ENCODE peak calls at places on chromosomes 1 and 21, in eight cellular contexts. S is OCI-LY7, C is cardiac fibroblast, J is neural crest cell, X is glutamatergic neuron, O is ovary, I is AG09319, P is fibroblast of lung. V is an unnamed sample.

GRCh38 chr1:89723863-89724262 is 90.9 kb downstream of the LRRC8C start:
- DNase-seq in S (no peak), C (peak), J (no peak), X (no peak), O (no peak), I (no peak), P (peak), V (no peak)

GRCh38 chr1:156848461-156849150 is 10.3 kb downstream of the INSRR start:
- DNase-seq in S (no peak), C (no peak), J (no peak), X (no peak), O (no peak), I (no peak), P (no peak), V (peak)

GRCh38 chr1:17233675-17234074 is 15.2 kb upstream of the PADI3 start:
- DNase-seq in S (no peak), C (peak), J (no peak), X (no peak), O (peak), I (no peak), P (peak), V (no peak)

GRCh38 chr1:7108251-7108650 is 323.0 kb downstream of the CAMTA1 start:
- DNase-seq in S (no peak), C (no peak), J (no peak), X (no peak), O (no peak), I (no peak), P (no peak), V (no peak)

GRCh38 chr1:20555025-20555757 is 2.8 kb downstream of the FAM43B start:
- DNase-seq in S (no peak), C (peak), J (no peak), X (no peak), O (no peak), I (no peak), P (no peak), V (no peak)

GRCh38 chr1:228318823-228319241 is 87.8 kb downstream of the TRIM11 start:
- DNase-seq in S (no peak), C (no peak), J (no peak), X (no peak), O (peak), I (no peak), P (no peak), V (no peak)

GRCh38 chr1:27476222-27476621 is 13.7 kb downstream of the WASF2 start:
- DNase-seq in S (no peak), C (no peak), J (no peak), X (no peak), O (no peak), I (no peak), P (no peak), V (no peak)

GRCh38 chr1:226677121-226678020 is 61.7 kb downstream of the ITPKB start:
- DNase-seq in S (peak), C (peak), J (no peak), X (no peak), O (peak), I (peak), P (peak), V (peak)

GRCh38 chr21:46667735-46668380 is 32.4 kb downstream of the PRMT2 start:
- DNase-seq in S (no peak), C (peak), J (peak), X (peak), O (no peak), I (no peak), P (peak), V (peak)

GRCh38 chr1:198490224-198490623 is 50.3 kb downstream of the ATP6V1G3 start:
- DNase-seq in S (no peak), C (no peak), J (no peak), X (no peak), O (no peak), I (no peak), P (no peak), V (no peak)

GRCh38 chr1:91684599-91685196 is 184.0 kb downstream of the CDC7 start:
- DNase-seq in S (peak), C (peak), J (no peak), X (no peak), O (no peak), I (no peak), P (peak), V (no peak)

GRCh38 chr1:45243476-45244343 is 37.3 kb upstream of the ZSWIM5 start:
- DNase-seq in S (no peak), C (no peak), J (no peak), X (no peak), O (no peak), I (no peak), P (no peak), V (no peak)

GRCh38 chr1:200131551-200132125 is 104.1 kb downstream of the NR5A2 start:
- DNase-seq in S (no peak), C (no peak), J (no peak), X (no peak), O (no peak), I (no peak), P (no peak), V (no peak)

GRCh38 chr21:28444131-28444530 is 548.5 kb downstream of the LTN1 start:
- DNase-seq in S (no peak), C (peak), J (no peak), X (no peak), O (no peak), I (no peak), P (no peak), V (no peak)

GRCh38 chr1:178501705-178502329 is 5.1 kb upstream of the CLEC20A start:
- DNase-seq in S (peak), C (peak), J (peak), X (peak), O (peak), I (peak), P (peak), V (peak)

GRCh38 chr1:205256956-205257615 is 29.3 kb downstream of the TMCC2 start:
- DNase-seq in S (no peak), C (no peak), J (no peak), X (peak), O (no peak), I (no peak), P (no peak), V (peak)

GRCh38 chr1:213252026-213252425 is 201.0 kb downstream of the RPS6KC1 start:
- DNase-seq in S (no peak), C (no peak), J (no peak), X (no peak), O (no peak), I (no peak), P (no peak), V (no peak)

DNA sequence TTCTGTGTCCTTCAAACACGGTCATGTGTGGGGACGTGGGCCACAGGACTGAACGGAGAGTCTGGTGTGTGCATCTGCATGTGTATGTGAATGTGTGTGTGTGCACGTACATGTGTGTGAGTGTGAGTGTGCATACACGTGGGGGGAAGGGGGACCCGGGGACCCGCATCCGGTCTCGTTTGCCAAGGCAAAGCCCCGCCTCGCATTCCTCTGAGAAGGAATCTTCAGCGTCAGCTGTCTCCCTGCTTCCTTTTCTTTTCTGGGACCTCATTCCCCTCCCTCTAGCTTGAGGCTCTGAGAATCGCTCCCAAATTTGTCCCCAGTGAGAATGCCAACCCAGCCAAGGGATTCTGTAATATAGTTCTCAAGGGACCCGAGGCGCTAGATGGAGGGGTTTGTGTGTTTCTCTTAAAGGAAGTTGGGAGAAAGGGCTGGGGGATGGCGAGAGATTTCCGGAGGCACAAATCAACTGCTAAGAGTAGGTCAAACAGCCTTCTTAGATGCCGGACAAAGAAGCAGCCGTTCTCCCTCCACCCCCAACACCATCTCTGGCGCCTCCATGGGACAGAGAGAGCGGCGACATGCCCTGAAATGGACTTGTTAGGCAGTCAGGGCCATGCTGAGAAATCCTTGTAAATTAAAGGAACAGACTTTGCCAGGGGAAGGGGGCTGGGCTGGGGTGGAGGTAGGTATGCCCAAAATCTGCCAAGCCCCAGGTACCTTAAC is 6.6 kb downstream of the IFFO2 start:
- DNase-seq in S (no peak), C (peak), J (peak), X (peak), O (peak), I (no peak), P (peak), V (peak)
- TF ChIP-seq CTCF in S (no peak), C (peak), J (no peak), X (peak), O (no peak), I (peak), P (peak), V (peak)

DNA sequence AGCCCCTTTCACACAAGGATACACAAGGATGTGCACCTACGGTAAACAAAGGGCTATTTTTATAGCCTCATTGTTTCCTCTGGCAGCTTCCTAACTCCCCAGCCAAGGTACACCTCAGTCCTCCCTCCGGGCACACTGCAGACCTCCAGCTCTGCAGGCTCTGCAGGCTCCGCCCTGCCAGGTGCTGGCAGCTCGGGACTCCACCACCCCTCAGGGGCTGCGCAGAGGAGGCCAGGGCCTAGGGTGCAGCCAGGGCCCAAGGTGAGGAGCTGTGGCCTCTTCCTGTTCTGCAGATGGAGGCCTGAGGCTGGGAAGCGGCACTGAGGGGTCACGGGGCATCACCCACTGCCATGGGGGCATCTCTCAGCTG is 19.8 kb upstream of the CLSTN1 start:
- DNase-seq in S (no peak), C (no peak), J (no peak), X (no peak), O (no peak), I (no peak), P (no peak), V (no peak)
- TF ChIP-seq CTCF in S (no peak), C (no peak), J (no peak), X (no peak), O (no peak), I (no peak), P (no peak), V (no peak)

DNA sequence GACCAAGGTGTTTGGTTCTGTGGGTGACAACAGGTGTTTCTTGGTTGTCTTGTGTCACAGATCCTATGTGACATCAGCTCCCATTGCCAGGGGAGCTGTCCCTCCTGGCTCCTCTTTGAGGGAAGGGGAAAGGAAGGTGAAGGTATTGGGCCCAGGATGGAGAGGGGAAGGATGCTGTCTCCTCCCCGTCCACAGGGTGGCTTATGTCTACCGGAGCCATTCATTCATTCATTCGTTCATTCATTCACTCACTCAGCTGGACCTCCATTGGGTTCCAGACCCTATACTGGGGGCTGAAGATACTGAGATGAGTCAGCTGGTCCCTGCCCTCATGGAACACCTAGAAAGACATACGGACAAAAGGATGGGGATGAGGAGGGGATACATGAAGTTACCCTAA is 38.9 kb downstream of the EPHB2 start:
- DNase-seq in S (no peak), C (no peak), J (no peak), X (no peak), O (no peak), I (no peak), P (no peak), V (no peak)
- TF ChIP-seq CTCF in S (no peak), C (peak), J (no peak), X (no peak), O (no peak), I (no peak), P (no peak), V (no peak)

DNA sequence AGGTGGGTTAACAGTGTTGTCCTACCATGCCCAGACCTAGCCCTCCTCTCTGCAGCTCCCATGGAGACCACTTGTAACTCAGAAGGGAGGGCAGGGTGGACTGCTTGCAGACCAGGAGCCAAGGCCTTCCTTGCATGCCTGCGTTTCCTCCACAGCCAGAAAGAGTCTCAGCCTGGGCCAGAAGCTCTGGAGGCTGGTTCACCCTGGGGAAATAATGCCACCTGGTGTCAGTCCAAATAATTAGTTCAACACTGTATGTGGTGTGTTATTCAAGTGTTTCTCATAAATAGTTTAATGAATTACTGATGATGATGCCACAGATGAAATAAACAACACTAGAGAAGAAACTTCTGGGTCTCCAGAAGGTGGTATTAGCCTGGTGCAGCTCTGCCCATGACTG is 16.9 kb upstream of the VANGL1 start:
- DNase-seq in S (no peak), C (no peak), J (no peak), X (no peak), O (no peak), I (no peak), P (no peak), V (no peak)
- TF ChIP-seq CTCF in S (peak), C (no peak), J (no peak), X (no peak), O (no peak), I (no peak), P (no peak), V (no peak)

GRCh38 chr1:117370071-117370470 is 2.8 kb downstream of the MAN1A2 start:
- DNase-seq in S (no peak), C (no peak), J (no peak), X (no peak), O (no peak), I (no peak), P (no peak), V (no peak)
- TF ChIP-seq CTCF in S (no peak), C (no peak), J (no peak), X (no peak), O (no peak), I (no peak), P (no peak), V (no peak)

GRCh38 chr1:166132496-166132895 is 34.3 kb downstream of the FAM78B start:
- DNase-seq in S (no peak), C (no peak), J (no peak), X (no peak), O (no peak), I (no peak), P (no peak), V (no peak)

GRCh38 chr1:166136699-166137401 is 30.0 kb downstream of the FAM78B start:
- DNase-seq in S (no peak), C (no peak), J (no peak), X (no peak), O (no peak), I (no peak), P (no peak), V (no peak)

GRCh38 chr1:166136252-166136651 is 30.5 kb downstream of the FAM78B start:
- DNase-seq in S (no peak), C (no peak), J (no peak), X (no peak), O (no peak), I (no peak), P (no peak), V (no peak)

GRCh38 chr1:166133857-166134256 is 32.9 kb downstream of the FAM78B start:
- DNase-seq in S (no peak), C (no peak), J (no peak), X (no peak), O (no peak), I (no peak), P (no peak), V (peak)

GRCh38 chr1:166133276-166133841 is 33.4 kb downstream of the FAM78B start:
- DNase-seq in S (peak), C (no peak), J (no peak), X (no peak), O (no peak), I (no peak), P (peak), V (peak)
- TF ChIP-seq CTCF in S (peak), C (peak), J (peak), X (peak), O (no peak), I (no peak), P (no peak), V (peak)

DNA sequence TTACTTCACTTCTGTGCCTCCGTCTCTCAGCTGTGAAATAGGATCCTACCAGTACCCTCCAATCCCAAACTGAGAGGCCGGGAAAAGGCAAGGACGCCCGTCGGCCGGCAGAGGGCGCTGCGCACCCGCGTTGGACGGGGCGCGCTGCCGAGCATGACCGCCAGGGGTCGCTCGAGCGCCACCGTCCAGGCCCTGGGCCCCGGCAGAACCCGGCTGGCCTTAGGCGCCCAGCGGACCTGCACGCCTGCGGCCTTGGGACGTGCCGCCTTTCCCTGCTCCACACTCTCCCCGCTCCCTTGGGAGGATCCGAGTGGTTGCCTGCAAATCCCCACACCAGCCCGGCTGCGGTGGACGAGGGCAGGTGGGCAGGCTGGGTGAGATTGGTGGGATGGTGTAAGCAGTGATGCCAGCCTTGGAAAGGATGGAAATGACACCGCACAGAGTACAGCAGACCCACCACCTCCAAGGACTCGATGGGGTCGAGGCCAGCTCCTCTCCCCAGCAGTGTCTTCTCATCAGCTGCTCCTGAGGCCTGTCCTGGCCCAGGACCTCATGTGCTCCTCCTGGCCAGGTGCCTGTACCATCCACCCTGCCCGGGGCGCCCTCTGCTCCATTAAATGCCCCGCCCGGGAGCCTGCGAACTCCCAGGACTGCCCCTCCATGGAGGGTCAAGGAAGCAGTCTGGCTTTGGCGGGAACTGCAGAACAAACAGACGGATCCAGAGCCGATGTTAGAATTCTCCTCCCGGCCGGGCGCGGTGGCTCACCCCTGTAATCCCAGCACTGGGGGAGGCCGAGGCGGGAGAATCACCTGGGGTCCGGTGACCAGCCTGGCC is 47.4 kb upstream of the LBR start:
- DNase-seq in S (peak), C (peak), J (peak), X (peak), O (peak), I (no peak), P (peak), V (peak)
- TF ChIP-seq CTCF in S (peak), C (peak), J (peak), X (peak), O (peak), I (peak), P (peak), V (peak)

GRCh38 chr1:47754221-47754620 is 243.0 kb downstream of the TRABD2B start:
- DNase-seq in S (no peak), C (no peak), J (no peak), X (no peak), O (no peak), I (no peak), P (no peak), V (no peak)

GRCh38 chr1:47753808-47754207 is 243.4 kb downstream of the TRABD2B start:
- DNase-seq in S (no peak), C (no peak), J (no peak), X (no peak), O (no peak), I (no peak), P (no peak), V (no peak)

GRCh38 chr1:47756006-47756405 is 241.2 kb downstream of the TRABD2B start:
- DNase-seq in S (no peak), C (no peak), J (no peak), X (no peak), O (no peak), I (no peak), P (no peak), V (no peak)

GRCh38 chr1:47756411-47756810 is 240.8 kb downstream of the TRABD2B start:
- DNase-seq in S (no peak), C (no peak), J (no peak), X (no peak), O (no peak), I (no peak), P (no peak), V (no peak)

GRCh38 chr1:47755368-47755990 is 241.7 kb downstream of the TRABD2B start:
- DNase-seq in S (peak), C (no peak), J (peak), X (peak), O (no peak), I (no peak), P (no peak), V (peak)
- TF ChIP-seq CTCF in S (peak), C (peak), J (peak), X (peak), O (no peak), I (peak), P (peak), V (peak)

GRCh38 chr1:162358928-162359327 is 17.7 kb downstream of the SPATA46 start:
- DNase-seq in S (no peak), C (no peak), J (no peak), X (no peak), O (no peak), I (no peak), P (no peak), V (no peak)

GRCh38 chr1:162359523-162360236 is 17.0 kb downstream of the SPATA46 start:
- DNase-seq in S (no peak), C (no peak), J (no peak), X (no peak), O (no peak), I (no peak), P (no peak), V (no peak)

GRCh38 chr1:162360874-162361260 is 15.8 kb downstream of the SPATA46 start:
- DNase-seq in S (no peak), C (no peak), J (no peak), X (no peak), O (no peak), I (no peak), P (no peak), V (no peak)

GRCh38 chr1:162360237-162360873 is 16.3 kb downstream of the SPATA46 start:
- DNase-seq in S (no peak), C (no peak), J (no peak), X (no peak), O (no peak), I (no peak), P (no peak), V (no peak)

GRCh38 chr1:162357681-162358266 is 18.9 kb downstream of the SPATA46 start:
- DNase-seq in S (peak), C (peak), J (no peak), X (no peak), O (no peak), I (peak), P (peak), V (no peak)
- TF ChIP-seq CTCF in S (peak), C (peak), J (peak), X (peak), O (no peak), I (peak), P (peak), V (peak)

GRCh38 chr21:42125571-42126544 is 54.7 kb downstream of the UMODL1 start:
- DNase-seq in S (peak), C (peak), J (no peak), X (no peak), O (no peak), I (no peak), P (peak), V (no peak)
- TF ChIP-seq CTCF in S (peak), C (peak), J (no peak), X (no peak), O (no peak), I (no peak), P (no peak), V (peak)